ENCODE peak calls at places on chromosomes 2 and 18, in ten cellular contexts. B is cardiac fibroblast, V is PC-3, U is mucosa of descending colon, P is NB4, E is lower lobe of right lung, W is fibroblast of the aortic adventitia, L is IMR-90, Y is A549, S is uterus. X is an unnamed sample.

GRCh38 chr18:5510109-5510846 is 33.5 kb downstream of the EPB41L3 start:
- DNase-seq in B (peak; percentile 71), V (peak; percentile 17), U (no peak), P (no peak), E (no peak), W (no peak), L (peak; percentile 78), Y (no peak), S (no peak), X (peak; percentile 90)

GRCh38 chr2:45218931-45219339 is 209.7 kb upstream of the SIX2 start:
- DNase-seq in B (no peak), V (peak; percentile 88), U (no peak), P (no peak), E (peak; percentile 81), W (no peak), L (no peak), Y (no peak), S (no peak), X (no peak)

GRCh38 chr2:127014630-127015029 is 92.3 kb downstream of the BIN1 start:
- DNase-seq in B (peak; percentile 99), V (peak; percentile 89), U (no peak), P (peak; percentile 96), E (no peak), W (peak; percentile 91), L (peak; percentile 99), Y (peak; percentile 46), S (no peak), X (peak; percentile 99)

GRCh38 chr18:9094307-9095226 is 7.9 kb upstream of the NDUFV2 start:
- DNase-seq in B (peak; percentile 93), V (peak; percentile 84), U (no peak), P (no peak), E (no peak), W (peak; percentile 76), L (peak; percentile 94), Y (peak; percentile 89), S (no peak), X (peak; percentile 82)

GRCh38 chr18:63890950-63891304 is 3.4 kb downstream of the SERPINB2 start:
- DNase-seq in B (peak; percentile 24), V (peak; percentile 20), U (no peak), P (peak; percentile 51), E (no peak), W (no peak), L (peak; percentile 18), Y (peak; percentile 38), S (no peak), X (peak; percentile 12)

GRCh38 chr2:206160124-206160806 is 570 bp downstream of the EEF1B2 start:
- DNase-seq in B (no peak), V (no peak), U (no peak), P (peak; percentile 75), E (no peak), W (peak; percentile 29), L (peak; percentile 38), Y (no peak), S (no peak), X (no peak)

GRCh38 chr2:101185656-101186055 is 34.5 kb upstream of the TBC1D8 start:
- DNase-seq in B (no peak), V (no peak), U (no peak), P (no peak), E (no peak), W (no peak), L (no peak), Y (no peak), S (no peak), X (no peak)

GRCh38 chr2:129301431-129301913 is 678.0 kb upstream of the RAB6C start:
- DNase-seq in B (no peak), V (no peak), U (no peak), P (no peak), E (no peak), W (no peak), L (no peak), Y (no peak), S (no peak), X (no peak)

GRCh38 chr18:79392226-79392625 is 3.5 kb upstream of the NFATC1 start:
- DNase-seq in B (no peak), V (no peak), U (peak; percentile 21), P (no peak), E (no peak), W (no peak), L (no peak), Y (no peak), S (no peak), X (no peak)

GRCh38 chr2:18559531-18559930 is 922 bp downstream of the RDH14 start:
- DNase-seq in B (no peak), V (no peak), U (no peak), P (no peak), E (no peak), W (no peak), L (no peak), Y (peak; percentile 8), S (no peak), X (peak; percentile 16)

GRCh38 chr2:7956126-7956689 is 725.6 kb upstream of the ID2 start:
- DNase-seq in B (no peak), V (no peak), U (no peak), P (no peak), E (no peak), W (peak; percentile 42), L (peak; percentile 30), Y (no peak), S (no peak), X (no peak)

GRCh38 chr2:145158051-145158586 is 638.2 kb upstream of the ZEB2 start:
- DNase-seq in B (peak; percentile 94), V (peak; percentile 42), U (peak; percentile 53), P (peak; percentile 70), E (peak; percentile 59), W (peak; percentile 98), L (peak; percentile 95), Y (peak; percentile 78), S (peak; percentile 74), X (peak; percentile 95)

GRCh38 chr2:224442092-224442999 is 40.4 kb upstream of the FAM124B start:
- DNase-seq in B (peak; percentile 28), V (peak; percentile 23), U (no peak), P (no peak), E (peak; percentile 50), W (peak; percentile 5), L (no peak), Y (no peak), S (no peak), X (peak; percentile 16)

GRCh38 chr2:69138247-69138754 is 125.3 kb downstream of the ANTXR1 start:
- DNase-seq in B (peak; percentile 90), V (peak; percentile 86), U (no peak), P (no peak), E (no peak), W (peak; percentile 84), L (peak; percentile 84), Y (peak; percentile 36), S (no peak), X (peak; percentile 87)

GRCh38 chr18:13725566-13726227 is 661 bp downstream of the FAM210A start:
- DNase-seq in B (peak; percentile 14), V (peak; percentile 21), U (no peak), P (no peak), E (no peak), W (peak; percentile 16), L (peak; percentile 2), Y (peak; percentile 1), S (no peak), X (peak; percentile 20)

GRCh38 chr2:231613054-231613654 is 20.5 kb downstream of the TEX44 start:
- DNase-seq in B (peak; percentile 32), V (no peak), U (peak; percentile 75), P (no peak), E (no peak), W (peak; percentile 36), L (no peak), Y (no peak), S (no peak), X (no peak)

GRCh38 chr2:161995553-161996016 is 78.4 kb downstream of the DPP4 start:
- DNase-seq in B (no peak), V (no peak), U (no peak), P (no peak), E (no peak), W (no peak), L (no peak), Y (no peak), S (no peak), X (no peak)

GRCh38 chr2:112483821-112484220 is 1.9 kb downstream of the TTL start:
- DNase-seq in B (no peak), V (peak; percentile 30), U (no peak), P (no peak), E (no peak), W (no peak), L (no peak), Y (no peak), S (no peak), X (no peak)
- H3K4me3 ChIP-seq in B (peak overlapping the region; percentile 82), V (peak overlapping the region; percentile 100), U (no peak overlapping the region), P (peak overlapping the region; percentile 77), E (peak overlapping the region; percentile 89), W (peak overlapping the region; percentile 85), L (no peak overlapping the region), Y (peak overlapping the region; percentile 59), S (no peak overlapping the region), X (peak overlapping the region; percentile 83)

DNA sequence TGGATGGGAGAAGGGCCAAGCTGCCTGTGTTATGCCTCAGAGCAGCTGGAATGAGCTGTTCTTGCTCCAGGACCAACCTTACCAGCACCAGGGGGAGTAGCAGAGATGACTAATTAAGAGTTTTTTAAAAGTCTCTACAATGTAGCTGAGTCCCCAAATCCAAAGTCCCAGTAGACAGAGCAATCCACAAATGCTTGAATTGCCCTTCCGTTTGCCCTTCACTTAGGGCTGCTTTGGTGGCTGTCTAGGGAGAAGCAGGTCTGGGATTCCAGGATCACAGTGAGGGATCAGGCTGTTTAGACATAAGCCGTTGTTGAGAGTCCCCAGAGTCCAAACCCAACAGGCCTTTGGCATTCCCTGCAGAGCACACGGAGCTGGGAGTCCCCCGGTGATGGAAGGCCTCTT is 59.4 kb downstream of the RHOB start:
- DNase-seq in B (peak; percentile 80), V (peak; percentile 28), U (no peak), P (no peak), E (no peak), W (peak; percentile 54), L (peak; percentile 81), Y (peak; percentile 12), S (no peak), X (peak; percentile 83)
- TF ChIP-seq CTCF in B (peak; percentile 41), V (peak; percentile 31), U (no peak), P (no peak), E (no peak), W (peak; percentile 33), L (peak; percentile 45), Y (no peak), S (no peak), X (peak; percentile 43)

GRCh38 chr2:66440692-66441091 is 5.8 kb downstream of the MEIS1 start:
- DNase-seq in B (peak; percentile 60), V (no peak), U (no peak), P (no peak), E (no peak), W (peak; percentile 64), L (no peak), Y (no peak), S (peak; percentile 58), X (peak; percentile 64)
- H3K4me3 ChIP-seq in B (peak overlapping the region; percentile 83), V (no peak overlapping the region), U (no peak overlapping the region), P (no peak overlapping the region), E (peak overlapping the region; percentile 71), W (peak overlapping the region; percentile 93), L (peak overlapping the region; percentile 99), Y (no peak overlapping the region), S (peak overlapping the region; percentile 80), X (peak overlapping the region; percentile 74)

GRCh38 chr2:239401450-239402227 is 819 bp upstream of the HDAC4 start:
- DNase-seq in B (peak; percentile 95), V (peak; percentile 90), U (peak; percentile 97), P (peak; percentile 97), E (peak; percentile 96), W (peak; percentile 94), L (peak; percentile 91), Y (peak; percentile 97), S (peak; percentile 93), X (peak; percentile 89)
- TF ChIP-seq CTCF in B (no peak), V (no peak), U (no peak), P (no peak), E (no peak), W (no peak), L (no peak), Y (no peak), S (no peak), X (no peak)

X was measured in fibroblast of mammary gland.